ENCODE peak calls at places on chromosomes 4 and X, in five cellular contexts. G is NCI-H1092, F is NAMALWA, I is aorta, O is fibroblast of pulmonary artery. J is an unnamed sample.

GRCh38 chr4:4985844-4986243 is 33.4 kb downstream of the CYTL1 start:
- DNase-seq in F (peak; percentile 11), G (peak; percentile 7), O (no peak), I (no peak), J (no peak)

GRCh38 chr4:176945314-176945713 is 152.6 kb upstream of the VEGFC start:
- DNase-seq in G (no peak), O (peak; percentile 44), I (no peak), F (no peak), J (no peak)

GRCh38 chr4:133775881-133776280 is 425.7 kb downstream of the PABPC4L start:
- DNase-seq in G (no peak), I (no peak), O (peak; percentile 11), F (no peak), J (no peak)

GRCh38 chr4:147865926-147866325 is 134.0 kb downstream of the ARHGAP10 start:
- DNase-seq in G (no peak), F (no peak), O (peak; percentile 43), I (no peak), J (no peak)

GRCh38 chrX:136166221-136166855 is 19.0 kb downstream of the FHL1 start:
- DNase-seq in I (no peak), G (no peak), F (no peak), O (peak; percentile 58), J (no peak)

GRCh38 chr4:74109894-74110605 is 11.1 kb upstream of the CXCL2 start:
- DNase-seq in O (peak; percentile 85), G (no peak), F (no peak), I (no peak), J (no peak)

GRCh38 chr4:161320377-161320776 is 843.4 kb downstream of the FSTL5 start:
- DNase-seq in I (no peak), F (peak; percentile 71), G (peak; percentile 8), O (peak; percentile 0), J (peak; percentile 14)

GRCh38 chr4:90190510-90190909 is 63.3 kb downstream of the CCSER1 start:
- DNase-seq in F (no peak), I (no peak), O (no peak), G (no peak), J (no peak)

GRCh38 chrX:12890467-12890866 is 16.0 kb upstream of the TLR8 start:
- DNase-seq in I (no peak), G (no peak), O (peak; percentile 39), F (peak; percentile 63), J (no peak)

GRCh38 chr4:185640809-185641675 is 105.7 kb upstream of the PDLIM3 start:
- DNase-seq in I (no peak), O (peak; percentile 91), G (peak; percentile 62), F (peak; percentile 66), J (peak; percentile 15)

GRCh38 chr4:125010776-125011503 is 298.4 kb upstream of the ANKRD50 start:
- DNase-seq in O (peak; percentile 10), G (no peak), I (no peak), F (no peak), J (no peak)

GRCh38 chrX:38215141-38215540 is 5.5 kb downstream of the SRPX start:
- DNase-seq in I (no peak), G (no peak), O (peak; percentile 65), F (no peak), J (no peak)

GRCh38 chr4:151887151-151887815 is 126.5 kb upstream of the GATB start:
- DNase-seq in F (peak; percentile 6), O (no peak), I (no peak), G (no peak), J (no peak)

GRCh38 chr4:170476351-170476750 is 386.6 kb upstream of the AADAT start:
- DNase-seq in O (no peak), F (no peak), G (no peak), I (no peak), J (no peak)

GRCh38 chr4:148834804-148835598 is 392.8 kb upstream of the NR3C2 start:
- DNase-seq in G (no peak), O (peak; percentile 73), F (peak; percentile 25), I (no peak), J (no peak)

GRCh38 chr4:2292679-2293108 is 30.8 kb upstream of the MXD4 start:
- DNase-seq in O (peak; percentile 21), G (no peak), F (no peak), I (no peak), J (no peak)

GRCh38 chrX:153948847-153949819 is 4.7 kb upstream of the RENBP start:
- DNase-seq in I (no peak), F (no peak), O (no peak), G (no peak), J (no peak)

GRCh38 chr4:173448103-173448502 is 49.2 kb upstream of the SCRG1 start:
- DNase-seq in I (no peak), O (peak; percentile 33), G (peak; percentile 82), F (no peak), J (no peak)

GRCh38 chr4:109041463-109041862 is 261.0 kb downstream of the COL25A1 start:
- DNase-seq in I (no peak), F (no peak), G (no peak), O (peak; percentile 26), J (no peak)

GRCh38 chr4:19224820-19225219 is 1026.9 kb upstream of the SLIT2 start:
- DNase-seq in G (peak; percentile 45), O (peak; percentile 61), I (no peak), F (peak; percentile 35), J (no peak)

GRCh38 chrX:40945366-40945713 is 139.9 kb upstream of the USP9X start:
- DNase-seq in I (no peak), F (no peak), G (no peak), O (peak; percentile 80), J (no peak)

GRCh38 chr4:56215901-56216300 is 171.4 kb downstream of the AASDH start:
- DNase-seq in O (peak; percentile 85), I (peak; percentile 56), G (no peak), F (no peak), J (no peak)

GRCh38 chrX:14412686-14413085 is 116.7 kb upstream of the GLRA2 start:
- DNase-seq in I (no peak), F (no peak), G (no peak), O (no peak), J (no peak)

GRCh38 chr4:15938182-15938581 is 358 bp downstream of the FGFBP1 start:
- DNase-seq in G (no peak), F (no peak), O (no peak), I (no peak), J (no peak)

GRCh38 chrX:40897768-40898167 is 162.4 kb upstream of the MED14 start:
- DNase-seq in O (no peak), G (peak; percentile 35), F (no peak), I (no peak), J (no peak)

GRCh38 chr4:89067407-89067806 is 10.4 kb upstream of the FAM13A start:
- DNase-seq in F (no peak), G (no peak), I (no peak), O (no peak), J (no peak)

GRCh38 chr4:54687887-54688841 is 30.4 kb downstream of the KIT start:
- DNase-seq in F (no peak), I (no peak), O (peak; percentile 6), G (no peak), J (no peak)

GRCh38 chr4:29948858-29949257 is 771.3 kb upstream of the PCDH7 start:
- DNase-seq in O (no peak), I (no peak), G (no peak), F (no peak), J (no peak)

GRCh38 chr4:91064157-91064853 is 937.1 kb downstream of the CCSER1 start:
- DNase-seq in I (no peak), G (peak; percentile 83), F (no peak), O (peak; percentile 63), J (peak; percentile 42)